ENCODE peak calls at places on chromosomes 5 and 9, in six cellular contexts. U is H1, D is K562, A is A549, B is WTC11, T is HepG2. I is an unnamed sample.

GRCh38 chr5:113232246-113232645 is 202.5 kb downstream of the TSSK1B start:
- DNase-seq in U (no peak), D (no peak), A (no peak), B (no peak), T (no peak), I (no peak)

GRCh38 chr5:134524219-134524825 is 1.1 kb upstream of the JADE2 start:
- DNase-seq in U (peak), D (peak), A (peak), B (peak), T (no peak), I (peak)

GRCh38 chr5:128674837-128675446 is 136.9 kb upstream of the FBN2 start:
- DNase-seq in U (no peak), D (peak), A (peak), B (peak), T (peak), I (peak)

GRCh38 chr5:177494356-177495195 is 2.8 kb downstream of the PDLIM7 start:
- DNase-seq in U (peak), D (peak), A (peak), B (peak), T (peak), I (peak)

GRCh38 chr5:157484768-157485167 is 24.8 kb downstream of the NIPAL4 start:
- DNase-seq in U (no peak), D (no peak), A (no peak), B (no peak), T (peak), I (no peak)

GRCh38 chr5:119470851-119471451 is 18.7 kb downstream of the HSD17B4 start:
- DNase-seq in U (no peak), D (peak), A (peak), B (no peak), T (peak), I (peak)

GRCh38 chr5:169670769-169671525 is 33.9 kb downstream of the DOCK2 start:
- DNase-seq in U (no peak), D (no peak), A (no peak), B (no peak), T (no peak), I (no peak)

GRCh38 chr5:127826011-127826410 is 122.8 kb downstream of the CCDC192 start:
- DNase-seq in U (no peak), D (no peak), A (no peak), B (no peak), T (no peak), I (no peak)

GRCh38 chr5:50836356-50836755 is 169.9 kb downstream of the PARP8 start:
- DNase-seq in U (no peak), D (no peak), A (no peak), B (no peak), T (no peak), I (no peak)

GRCh38 chr5:168756517-168757391 is 177.6 kb upstream of the PANK3 start:
- DNase-seq in U (no peak), D (no peak), A (no peak), B (no peak), T (no peak), I (no peak)

GRCh38 chr5:137622850-137623249 is 113.0 kb downstream of the KLHL3 start:
- DNase-seq in U (no peak), D (no peak), A (peak), B (no peak), T (peak), I (no peak)

GRCh38 chr9:35294066-35294465 is 132.3 kb downstream of the UNC13B start:
- DNase-seq in U (no peak), D (no peak), A (no peak), B (no peak), T (no peak), I (no peak)

GRCh38 chr5:135073771-135074345 is 39.8 kb upstream of the PITX1 start:
- DNase-seq in U (no peak), D (no peak), A (no peak), B (no peak), T (no peak), I (no peak)

GRCh38 chr5:81183811-81184748 is 49.0 kb upstream of the CKMT2 start:
- DNase-seq in U (no peak), D (no peak), A (no peak), B (no peak), T (no peak), I (no peak)

GRCh38 chr5:175624362-175624761 is 33.5 kb upstream of the HRH2 start:
- DNase-seq in U (no peak), D (no peak), A (no peak), B (no peak), T (no peak), I (no peak)

GRCh38 chr9:132116583-132116982 is 36.9 kb upstream of the MED27 start:
- DNase-seq in U (no peak), D (no peak), A (no peak), B (no peak), T (no peak), I (no peak)
- TF ChIP-seq JUN in U (no peak), D (no peak), A (no peak), B (no peak), T (no peak), I (no peak)

GRCh38 chr5:97042981-97043380 is 99.4 kb downstream of the LIX1 start:
- DNase-seq in U (no peak), D (no peak), A (no peak), B (no peak), T (no peak), I (no peak)
- TF ChIP-seq JUN in U (no peak), D (no peak), A (no peak), B (no peak), T (no peak), I (no peak)

GRCh38 chr9:89745601-89746376 is 141.0 kb downstream of the GADD45G start:
- DNase-seq in U (no peak), D (no peak), A (no peak), B (no peak), T (no peak), I (no peak)

GRCh38 chr9:89748020-89748670 is 143.3 kb downstream of the GADD45G start:
- DNase-seq in U (no peak), D (no peak), A (no peak), B (no peak), T (no peak), I (no peak)

GRCh38 chr9:89747589-89747988 is 142.8 kb downstream of the GADD45G start:
- DNase-seq in U (no peak), D (no peak), A (no peak), B (no peak), T (no peak), I (no peak)

GRCh38 chr9:89744730-89745129 is 139.9 kb downstream of the GADD45G start:
- DNase-seq in U (no peak), D (no peak), A (no peak), B (no peak), T (no peak), I (no peak)

GRCh38 chr9:89746385-89747116 is 141.7 kb downstream of the GADD45G start:
- DNase-seq in U (no peak), D (no peak), A (no peak), B (no peak), T (no peak), I (no peak)
- TF ChIP-seq JUN in U (no peak), D (no peak), A (no peak), B (no peak), T (no peak), I (no peak)

DNA sequence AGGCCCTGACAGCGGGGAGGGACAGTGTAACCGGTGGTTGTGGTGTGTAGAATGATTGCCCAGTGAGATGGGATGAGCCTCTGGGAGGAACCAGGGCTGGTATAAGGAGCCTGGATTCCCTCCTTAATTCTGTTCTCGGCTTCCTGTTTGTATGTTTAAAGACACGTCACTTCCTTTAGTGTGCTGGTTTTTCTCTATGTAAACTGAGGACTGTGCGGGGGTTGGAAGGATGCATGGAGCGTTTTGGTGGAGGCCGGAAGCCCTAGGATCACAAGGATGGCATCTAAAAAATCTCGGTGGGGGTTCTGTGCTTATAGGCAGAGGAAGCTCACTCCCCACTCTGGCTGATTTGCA is 958 bp downstream of the NTMT1 start:
- DNase-seq in U (no peak), D (no peak), A (no peak), B (no peak), T (no peak), I (peak)
- TF ChIP-seq JUN in U (no peak), D (no peak), A (no peak), B (no peak), T (no peak), I (no peak)

GRCh38 chr9:18390393-18390792 is 83.6 kb upstream of the ADAMTSL1 start:
- DNase-seq in U (no peak), D (no peak), A (no peak), B (no peak), T (no peak), I (no peak)
- TF ChIP-seq JUN in U (no peak), D (no peak), A (no peak), B (no peak), T (no peak), I (no peak)

GRCh38 chr5:74864823-74865222 is 1.4 kb downstream of the FAM169A start:
- DNase-seq in U (no peak), D (no peak), A (no peak), B (no peak), T (peak), I (no peak)
- TF ChIP-seq JUN in U (no peak), D (no peak), A (no peak), B (no peak), T (no peak), I (no peak)

DNA sequence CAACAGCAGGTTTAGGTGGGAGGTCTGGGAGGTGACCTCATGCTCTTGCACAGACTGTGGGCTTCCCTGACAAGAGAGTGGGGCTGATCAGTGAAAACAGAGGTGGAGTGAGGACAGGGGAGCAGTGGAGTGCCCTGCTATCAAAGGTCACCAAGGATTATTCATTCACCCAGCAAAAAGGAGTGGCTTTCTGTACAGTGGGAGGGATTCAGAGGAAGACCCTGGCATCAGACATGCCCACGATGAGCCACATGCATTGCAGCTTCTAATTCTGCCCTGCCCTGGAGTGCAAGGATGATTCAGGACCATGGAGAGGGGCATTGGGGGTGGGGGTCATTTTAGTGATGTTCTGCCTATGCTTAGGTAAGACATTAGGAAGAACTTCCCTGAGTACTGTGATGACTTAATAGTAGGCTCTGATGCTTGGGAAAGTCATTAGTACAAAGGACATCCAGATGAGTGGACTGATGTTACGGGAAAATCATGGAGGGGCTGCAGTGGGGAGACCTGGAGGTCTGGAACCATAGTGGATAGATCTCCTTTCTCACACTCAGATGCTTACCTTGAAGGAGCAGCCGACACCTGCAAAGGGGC is 12.8 kb downstream of the TRAF1 start:
- DNase-seq in U (no peak), D (peak), A (no peak), B (peak), T (no peak), I (no peak)
- TF ChIP-seq JUN in U (no peak), D (no peak), A (no peak), B (no peak), T (no peak), I (no peak)

I was measured in endothelial cell of umbilical vein.